ENCODE peak calls at places on chromosomes 1 and 21, in five cellular contexts. One of them, this sample, is unnamed.

GRCh38 chr1:228271701-228272251 is 63.9 kb downstream of the OBSCN start:
- DNase-seq in stomach: no peak
- DNase-seq in IMR-90: no peak
- DNase-seq in tibial nerve: no peak
- DNase-seq in A549: no peak
- DNase-seq in this sample: no peak

GRCh38 chr1:231806623-231807470 is 180.3 kb downstream of the DISC1 start:
- DNase-seq in IMR-90: peak; percentile 8
- DNase-seq in A549: peak; percentile 55
- DNase-seq in tibial nerve: no peak
- DNase-seq in stomach: peak; percentile 33
- DNase-seq in this sample: no peak

GRCh38 chr1:198858026-198858425 is 219.2 kb downstream of the PTPRC start:
- DNase-seq in stomach: no peak
- DNase-seq in IMR-90: no peak
- DNase-seq in A549: no peak
- DNase-seq in tibial nerve: no peak
- DNase-seq in this sample: no peak

GRCh38 chr1:116152950-116153691 is 41.9 kb downstream of the MAB21L3 start:
- DNase-seq in tibial nerve: no peak
- DNase-seq in stomach: no peak
- DNase-seq in A549: no peak
- DNase-seq in IMR-90: no peak
- DNase-seq in this sample: no peak

GRCh38 chr1:81600363-81600762 is 200.4 kb upstream of the ADGRL2 start:
- DNase-seq in IMR-90: no peak
- DNase-seq in stomach: no peak
- DNase-seq in A549: no peak
- DNase-seq in tibial nerve: no peak
- DNase-seq in this sample: no peak

GRCh38 chr21:26199471-26199870 is 28.9 kb upstream of the APP start:
- DNase-seq in IMR-90: peak; percentile 82
- DNase-seq in A549: no peak
- DNase-seq in tibial nerve: no peak
- DNase-seq in stomach: no peak
- DNase-seq in this sample: no peak

GRCh38 chr1:228131736-228132135 is 8.3 kb upstream of the GUK1 start:
- DNase-seq in tibial nerve: no peak
- DNase-seq in stomach: no peak
- DNase-seq in A549: no peak
- DNase-seq in IMR-90: no peak
- DNase-seq in this sample: no peak

GRCh38 chr1:1310476-1311053 is 2.2 kb downstream of the PUSL1 start:
- DNase-seq in stomach: no peak
- DNase-seq in IMR-90: no peak
- DNase-seq in tibial nerve: no peak
- DNase-seq in A549: no peak
- DNase-seq in this sample: no peak

GRCh38 chr1:193306430-193306829 is 120.0 kb upstream of the B3GALT2 start:
- DNase-seq in IMR-90: no peak
- DNase-seq in tibial nerve: no peak
- DNase-seq in A549: no peak
- DNase-seq in stomach: no peak
- DNase-seq in this sample: no peak
- H3K4me3 ChIP-seq in IMR-90: no peak overlapping the region
- H3K4me3 ChIP-seq in tibial nerve: no peak overlapping the region
- H3K4me3 ChIP-seq in A549: no peak overlapping the region
- H3K4me3 ChIP-seq in stomach: no peak overlapping the region
- H3K4me3 ChIP-seq in this sample: no peak overlapping the region

GRCh38 chr1:84479998-84480397 is 932 bp downstream of the RPF1 start:
- DNase-seq in IMR-90: peak; percentile 6
- DNase-seq in stomach: no peak
- DNase-seq in A549: no peak
- DNase-seq in tibial nerve: no peak
- DNase-seq in this sample: no peak

GRCh38 chr1:84476225-84476624 is 2.8 kb upstream of the RPF1 start:
- DNase-seq in IMR-90: no peak
- DNase-seq in A549: no peak
- DNase-seq in stomach: no peak
- DNase-seq in tibial nerve: no peak
- DNase-seq in this sample: no peak

GRCh38 chr1:84481317-84481716 is 2.3 kb downstream of the RPF1 start:
- DNase-seq in stomach: no peak
- DNase-seq in IMR-90: no peak
- DNase-seq in tibial nerve: no peak
- DNase-seq in A549: no peak
- DNase-seq in this sample: no peak

GRCh38 chr1:84480658-84481057 is 1.6 kb downstream of the RPF1 start:
- DNase-seq in A549: no peak
- DNase-seq in IMR-90: no peak
- DNase-seq in stomach: no peak
- DNase-seq in tibial nerve: no peak
- DNase-seq in this sample: no peak

GRCh38 chr1:84478876-84479868 is at the start of gene RPF1:
- DNase-seq in tibial nerve: peak; percentile 49
- DNase-seq in IMR-90: peak; percentile 79
- DNase-seq in A549: peak; percentile 80
- DNase-seq in stomach: peak; percentile 68
- DNase-seq in this sample: peak; percentile 13
- TF ChIP-seq POLR2A in tibial nerve: peak; percentile 61
- TF ChIP-seq POLR2A in IMR-90: peak; percentile 78
- TF ChIP-seq POLR2A in A549: peak; percentile 60
- TF ChIP-seq POLR2A in stomach: no peak
- TF ChIP-seq POLR2A in this sample: no peak

DNA sequence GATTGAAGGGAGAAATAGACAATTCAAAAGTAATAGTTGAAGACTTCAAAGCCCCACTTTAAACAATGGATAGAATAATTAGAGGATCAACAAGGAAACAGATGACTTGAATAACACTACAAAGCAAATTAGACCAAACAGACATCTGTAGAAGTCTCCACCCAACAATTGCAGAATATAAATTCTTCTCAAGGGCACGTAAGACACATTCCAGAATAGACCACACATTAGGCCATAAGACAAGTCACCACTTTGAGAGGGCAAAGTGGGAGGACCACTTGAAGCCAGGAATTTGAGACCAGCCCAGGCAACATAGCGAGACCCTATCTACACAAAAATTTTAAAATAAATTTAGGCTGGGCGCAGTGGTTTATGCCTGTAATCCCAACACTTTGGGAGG is 20.5 kb upstream of the RNF186 start:
- DNase-seq in tibial nerve: no peak
- DNase-seq in IMR-90: no peak
- DNase-seq in A549: no peak
- DNase-seq in stomach: no peak
- DNase-seq in this sample: no peak
- H3K4me3 ChIP-seq in tibial nerve: no peak overlapping the region
- H3K4me3 ChIP-seq in IMR-90: no peak overlapping the region
- H3K4me3 ChIP-seq in A549: no peak overlapping the region
- H3K4me3 ChIP-seq in stomach: no peak overlapping the region
- H3K4me3 ChIP-seq in this sample: no peak overlapping the region

GRCh38 chr1:31936966-31937299 is 1.2 kb downstream of the PTP4A2 start:
- DNase-seq in A549: no peak
- DNase-seq in tibial nerve: no peak
- DNase-seq in stomach: no peak
- DNase-seq in IMR-90: no peak
- DNase-seq in this sample: no peak

GRCh38 chr1:31939484-31940329 is 1.5 kb upstream of the PTP4A2 start:
- DNase-seq in tibial nerve: peak; percentile 48
- DNase-seq in stomach: peak; percentile 73
- DNase-seq in A549: peak; percentile 94
- DNase-seq in IMR-90: peak; percentile 90
- DNase-seq in this sample: no peak

GRCh38 chr1:31938184-31938975 is at the start of gene PTP4A2:
- DNase-seq in stomach: peak; percentile 95
- DNase-seq in tibial nerve: peak; percentile 79
- DNase-seq in A549: peak; percentile 96
- DNase-seq in IMR-90: peak; percentile 88
- DNase-seq in this sample: peak; percentile 62

GRCh38 chr1:31936278-31936965 is 1.7 kb downstream of the PTP4A2 start:
- DNase-seq in tibial nerve: no peak
- DNase-seq in IMR-90: peak; percentile 37
- DNase-seq in A549: no peak
- DNase-seq in stomach: no peak
- DNase-seq in this sample: no peak

DNA sequence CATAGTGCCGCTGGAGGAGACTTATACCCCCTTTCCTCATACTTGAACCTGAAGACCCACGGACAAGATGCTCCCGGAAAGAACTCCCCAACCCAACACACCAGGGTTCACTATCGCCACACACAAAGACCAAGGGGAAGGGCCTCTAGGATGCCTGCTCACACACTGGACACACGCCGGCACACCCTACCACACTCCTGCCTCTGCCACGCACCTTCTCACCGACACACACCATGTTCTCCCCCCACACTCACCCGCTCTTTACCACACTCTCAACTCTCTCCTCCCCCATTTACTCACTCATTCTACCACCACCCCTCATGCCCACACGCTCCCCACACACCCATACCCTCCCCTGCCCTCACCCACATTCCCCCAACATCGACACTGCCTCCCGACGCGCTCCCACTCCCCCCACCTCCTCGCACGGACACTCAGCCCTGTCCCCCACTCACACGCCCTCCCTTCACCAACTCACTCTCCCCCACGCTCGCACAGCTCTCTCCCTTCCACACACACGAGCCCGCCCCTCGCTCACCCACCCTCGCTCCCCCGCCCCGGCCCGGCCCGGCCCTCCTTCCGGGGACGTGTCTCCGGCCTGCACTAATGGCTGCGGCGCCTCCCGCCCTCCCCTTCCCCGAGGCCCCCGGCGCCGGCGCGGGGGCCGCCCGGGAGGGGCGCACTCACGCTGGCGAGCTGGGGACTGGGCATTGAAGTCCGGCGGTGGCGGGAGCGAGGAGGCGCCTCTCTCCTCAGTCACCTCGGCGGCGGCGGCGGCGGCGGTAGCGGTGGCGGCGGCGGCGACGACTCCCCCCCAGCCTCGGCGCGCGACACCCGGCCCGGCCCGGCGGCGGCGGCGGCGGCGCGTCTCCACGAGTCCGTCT is 626 bp downstream of the PTP4A2 start:
- DNase-seq in tibial nerve: peak; percentile 61
- DNase-seq in A549: peak; percentile 37
- DNase-seq in IMR-90: peak; percentile 65
- DNase-seq in stomach: peak; percentile 79
- DNase-seq in this sample: peak; percentile 39
- TF ChIP-seq POLR2A in tibial nerve: no peak
- TF ChIP-seq POLR2A in A549: no peak
- TF ChIP-seq POLR2A in IMR-90: peak; percentile 54
- TF ChIP-seq POLR2A in stomach: peak; percentile 42
- TF ChIP-seq POLR2A in this sample: no peak

GRCh38 chr1:94741956-94742355 is 78.2 kb upstream of the SLC44A3 start:
- DNase-seq in IMR-90: no peak
- DNase-seq in tibial nerve: no peak
- DNase-seq in stomach: no peak
- DNase-seq in A549: no peak
- DNase-seq in this sample: no peak
- H3K4me3 ChIP-seq in IMR-90: no peak overlapping the region
- H3K4me3 ChIP-seq in tibial nerve: no peak overlapping the region
- H3K4me3 ChIP-seq in stomach: no peak overlapping the region
- H3K4me3 ChIP-seq in A549: no peak overlapping the region
- H3K4me3 ChIP-seq in this sample: no peak overlapping the region

This sample was measured in esophagus squamous epithelium.